ENCODE peak calls at places on chromosomes 12 and 14, in six cellular contexts. Y is heart left ventricle, B is left lung, M is body of pancreas, H is HCT116, L is Panc1. J is an unnamed sample. For H3K9me3, the result is how much of the 10 kb centered on the place peaks cover.

GRCh38 chr12:68633614-68634558 is 23.2 kb downstream of the RAP1B start:
- ATAC-seq in L (no peak), Y (no peak), M (no peak), H (no peak), B (no peak), J (no peak)

GRCh38 chr12:82468563-82468962 is 110.2 kb downstream of the METTL25 start:
- ATAC-seq in Y (no peak), B (no peak), M (no peak), L (no peak), H (no peak), J (no peak)

GRCh38 chr14:59919582-59920377 is at the start of gene LRRC9:
- ATAC-seq in B (peak), H (no peak), Y (no peak), L (no peak), M (peak), J (no peak)

GRCh38 chr12:27280412-27280811 is 36.3 kb downstream of the STK38L start:
- ATAC-seq in L (no peak), Y (no peak), H (no peak), B (no peak), M (no peak), J (no peak)

GRCh38 chr14:103834956-103835355 is 12.4 kb downstream of the PPP1R13B start:
- ATAC-seq in H (no peak), B (no peak), L (no peak), Y (no peak), M (no peak), J (no peak)

GRCh38 chr14:70887207-70888150 is 19.8 kb upstream of the PCNX1 start:
- ATAC-seq in M (no peak), B (peak), Y (peak), H (no peak), L (no peak), J (peak)

GRCh38 chr12:77720258-77720657 is 110.4 kb upstream of the NAV3 start:
- ATAC-seq in H (peak), B (no peak), L (no peak), Y (no peak), M (no peak), J (no peak)

GRCh38 chr14:77653473-77653872 is 37.0 kb upstream of the SPTLC2 start:
- ATAC-seq in Y (no peak), L (no peak), H (peak), B (no peak), M (no peak), J (no peak)

GRCh38 chr14:92464716-92465115 is 48.9 kb upstream of the RIN3 start:
- ATAC-seq in Y (no peak), B (no peak), L (no peak), H (no peak), M (no peak), J (no peak)

GRCh38 chr12:49674318-49674985 is 32.8 kb downstream of the FMNL3 start:
- ATAC-seq in H (no peak), M (no peak), Y (peak), L (no peak), B (no peak), J (no peak)

GRCh38 chr12:109847166-109847700 is 14.0 kb upstream of the TRPV4 start:
- ATAC-seq in H (no peak), L (no peak), B (no peak), Y (peak), M (no peak), J (no peak)

GRCh38 chr12:69651922-69652321 is 41.2 kb upstream of the LRRC10 start:
- ATAC-seq in B (no peak), Y (no peak), L (no peak), H (no peak), M (no peak), J (no peak)

GRCh38 chr12:13177896-13178295 is 18.6 kb upstream of the EMP1 start:
- ATAC-seq in L (no peak), Y (no peak), H (no peak), B (no peak), M (no peak), J (no peak)

GRCh38 chr14:51871846-51872245 is 11.4 kb downstream of the GNG2 start:
- ATAC-seq in B (no peak), M (no peak), L (no peak), Y (no peak), H (no peak), J (no peak)

GRCh38 chr14:64296561-64296960 is 2.4 kb upstream of the ESR2 start:
- ATAC-seq in L (no peak), B (no peak), Y (no peak), H (no peak), M (no peak), J (peak)

GRCh38 chr14:95359974-95360826 is 40.5 kb upstream of the CLMN start:
- ATAC-seq in M (peak), L (no peak), H (no peak), B (peak), Y (peak), J (no peak)

GRCh38 chr12:4312251-4312650 is 8.8 kb upstream of the TIGAR start:
- ATAC-seq in H (no peak), Y (no peak), M (no peak), B (no peak), L (no peak), J (no peak)

GRCh38 chr12:112740387-112740934 is 51.1 kb upstream of the RPH3A start:
- ATAC-seq in L (no peak), H (no peak), Y (no peak), B (no peak), M (no peak), J (no peak)

GRCh38 chr12:30437616-30438015 is 258.1 kb downstream of the IPO8 start:
- ATAC-seq in H (no peak), M (peak), L (no peak), Y (peak), B (no peak), J (peak)

GRCh38 chr14:21039059-21039422 is 3.1 kb upstream of the RNASE7 start:
- ATAC-seq in B (peak), L (no peak), M (peak), Y (peak), H (no peak), J (peak)

GRCh38 chr12:66514581-66514980 is 164.3 kb downstream of the GRIP1 start:
- ATAC-seq in M (no peak), Y (no peak), H (no peak), L (no peak), B (peak), J (no peak)

GRCh38 chr14:21199611-21200570 is 44.0 kb upstream of the OR5AU1 start:
- ATAC-seq in M (no peak), Y (no peak), H (no peak), B (no peak), L (no peak), J (no peak)

GRCh38 chr14:25308244-25308643 is 258.3 kb upstream of the STXBP6 start:
- ATAC-seq in Y (no peak), B (no peak), H (no peak), M (no peak), L (no peak), J (no peak)

GRCh38 chr14:89669209-89669608 is 252.2 kb upstream of the FOXN3 start:
- ATAC-seq in L (no peak), Y (peak), H (no peak), B (peak), M (no peak), J (no peak)

GRCh38 chr14:35122696-35123387 is 490 bp downstream of the PRORP start:
- ATAC-seq in B (peak), M (peak), L (peak), H (peak), Y (peak), J (peak)

GRCh38 chr12:1281683-1282366 is 290.8 kb downstream of the ERC1 start:
- ATAC-seq in M (no peak), Y (peak), L (no peak), B (peak), H (no peak), J (no peak)

GRCh38 chr14:92417759-92418158 is 94.8 kb downstream of the SLC24A4 start:
- ATAC-seq in L (no peak), Y (peak), H (no peak), B (peak), M (no peak), J (peak)

DNA sequence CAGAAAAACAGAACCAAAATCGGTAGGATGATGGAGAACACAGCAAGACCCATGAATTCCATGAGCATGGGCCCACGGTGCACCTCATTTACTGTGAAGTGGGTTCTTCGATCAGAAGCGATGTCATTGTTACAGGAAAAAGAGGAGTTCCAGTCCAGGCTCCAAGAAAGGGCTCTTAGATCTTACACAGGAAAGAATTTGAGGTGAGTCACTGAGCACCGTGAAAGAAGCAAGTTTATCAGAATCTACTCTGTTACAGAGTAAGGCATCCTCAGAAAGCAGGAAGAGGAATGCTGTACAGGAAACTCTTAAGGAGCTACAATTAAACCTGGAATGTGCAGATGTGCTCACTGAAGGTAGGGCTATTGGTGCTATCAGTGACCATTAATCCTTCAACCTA is 11.6 kb upstream of the CHFR start:
- ATAC-seq in M (no peak), B (no peak), H (no peak), Y (no peak), L (no peak), J (no peak)
- H3K9me3 ChIP-seq in M (under half), B (under half), H (under half), Y (under half), L (under half), J (under half)

GRCh38 chr12:111445311-111446043 is 39.8 kb downstream of the SH2B3 start:
- ATAC-seq in M (no peak), B (peak), Y (peak), H (no peak), L (peak), J (peak)

GRCh38 chr12:111444314-111444705 is 38.6 kb downstream of the SH2B3 start:
- ATAC-seq in L (no peak), Y (no peak), H (no peak), B (no peak), M (no peak), J (no peak)

GRCh38 chr12:111446044-111446581 is 40.4 kb downstream of the SH2B3 start:
- ATAC-seq in Y (peak), L (peak), M (peak), B (no peak), H (no peak), J (peak)

GRCh38 chr12:111443586-111443985 is 37.9 kb downstream of the SH2B3 start:
- ATAC-seq in Y (no peak), M (peak), B (peak), H (no peak), L (peak), J (no peak)

GRCh38 chr12:111444706-111445310 is 39.1 kb downstream of the SH2B3 start:
- ATAC-seq in H (no peak), M (no peak), Y (peak), B (peak), L (peak), J (peak)
- TF ChIP-seq CTCF in H (no peak), M (no peak), Y (no peak), B (peak), L (no peak), J (no peak)

GRCh38 chr14:106509795-106510194 is 983.4 kb downstream of the TMEM121 start:
- ATAC-seq in H (no peak), B (no peak), M (no peak), Y (no peak), L (no peak), J (no peak)
- H3K9me3 ChIP-seq in H (under half), B (under half), M (under half), Y (under half), L (under half), J (under half)

GRCh38 chr14:91361236-91361811 is 56.3 kb downstream of the CCDC88C start:
- ATAC-seq in Y (peak), L (peak), B (peak), H (no peak), M (no peak), J (no peak)
- TF ChIP-seq CTCF in Y (no peak), L (no peak), B (no peak), H (no peak), M (no peak), J (no peak)

GRCh38 chr14:34086358-34086757 is 135.5 kb upstream of the EGLN3 start:
- ATAC-seq in B (no peak), M (no peak), Y (no peak), L (no peak), H (no peak), J (no peak)
- H3K9me3 ChIP-seq in B (under half), M (under half), Y (under half), L (under half), H (under half), J (under half)

GRCh38 chr14:53412819-53413664 is 259.9 kb upstream of the DDHD1 start:
- ATAC-seq in Y (no peak), M (no peak), L (no peak), B (peak), H (peak), J (no peak)
- TF ChIP-seq CTCF in Y (peak), M (no peak), L (peak), B (no peak), H (peak), J (no peak)

J was measured in gastroesophageal sphincter.